ENCODE peak calls at places on chromosome 19, in eight cellular contexts. M is hypothalamus, X is GM10248, E is posterior vena cava, V is MG63, H is RPMI7951, B is astrocyte, Y is AG09319. G is an unnamed sample.

GRCh38 chr19:43765109-43765876 is 10.5 kb upstream of the SMG9 start:
- DNase-seq in Y (peak; percentile 76), X (peak; percentile 72), B (peak; percentile 98), E (peak; percentile 95), V (peak; percentile 99), M (no peak), H (peak; percentile 100), G (peak; percentile 74)

GRCh38 chr19:7301525-7301924 is 7.3 kb upstream of the INSR start:
- DNase-seq in V (no peak), M (no peak), H (no peak), E (peak; percentile 8), X (no peak), B (no peak), Y (no peak), G (no peak)

GRCh38 chr19:35320285-35320706 is 8.7 kb upstream of the CD22 start:
- DNase-seq in Y (no peak), V (no peak), H (no peak), B (no peak), E (no peak), M (no peak), X (no peak), G (no peak)

GRCh38 chr19:53328967-53329366 is 4.6 kb upstream of the ZNF845 start:
- DNase-seq in E (peak; percentile 90), X (no peak), H (peak; percentile 77), B (no peak), Y (no peak), M (no peak), V (no peak), G (peak; percentile 16)

GRCh38 chr19:56109216-56109615 is 11.9 kb downstream of the ZNF787 start:
- DNase-seq in H (no peak), X (no peak), B (no peak), Y (no peak), V (no peak), M (no peak), E (no peak), G (no peak)

GRCh38 chr19:41974652-41975051 is 15.5 kb upstream of the RABAC1 start:
- DNase-seq in X (no peak), Y (no peak), V (no peak), H (no peak), M (no peak), B (no peak), E (no peak), G (no peak)

GRCh38 chr19:45814851-45815481 is at the start of gene RSPH6A:
- DNase-seq in E (no peak), M (no peak), Y (no peak), V (no peak), X (no peak), B (no peak), H (no peak), G (no peak)

GRCh38 chr19:4373601-4374441 is 26.5 kb downstream of the SH3GL1 start:
- DNase-seq in B (no peak), H (peak; percentile 94), V (no peak), E (peak; percentile 86), M (peak; percentile 63), Y (no peak), X (no peak), G (no peak)

GRCh38 chr19:37943480-37943879 is 36.5 kb downstream of the SIPA1L3 start:
- DNase-seq in B (no peak), E (no peak), M (no peak), X (no peak), H (no peak), Y (no peak), V (no peak), G (peak; percentile 60)

G was measured in left colon.